ENCODE peak calls at places on chromosome 9, in four cellular contexts. N is WTC11, Q is HepG2, S is K562. J is an unnamed sample.

GRCh38 chr9:70013598-70014196 is 30.0 kb upstream of the MAMDC2 start:
- DNase-seq in N (no peak), Q (no peak), S (no peak), J (no peak)

GRCh38 chr9:130815242-130815808 is 19.7 kb upstream of the ABL1 start:
- DNase-seq in N (no peak), Q (no peak), S (no peak), J (no peak)

GRCh38 chr9:98085955-98086354 is 29.4 kb downstream of the NANS start:
- DNase-seq in N (peak), Q (no peak), S (peak), J (no peak)

GRCh38 chr9:136671646-136672430 is 9.1 kb downstream of the EGFL7 start:
- DNase-seq in N (peak), Q (no peak), S (peak), J (no peak)

GRCh38 chr9:92769276-92769675 is 4.6 kb upstream of the BICD2 start:
- DNase-seq in N (no peak), Q (no peak), S (no peak), J (no peak)

GRCh38 chr9:73200694-73201432 is 49.2 kb downstream of the ANXA1 start:
- DNase-seq in N (no peak), Q (peak), S (peak), J (no peak)

GRCh38 chr9:13956107-13956506 is 357.8 kb downstream of the NFIB start:
- DNase-seq in N (no peak), Q (no peak), S (no peak), J (no peak)

GRCh38 chr9:16868706-16869105 is 1.8 kb downstream of the BNC2 start:
- DNase-seq in N (no peak), Q (no peak), S (no peak), J (no peak)

GRCh38 chr9:14748373-14748772 is 25.8 kb upstream of the CER1 start:
- DNase-seq in N (no peak), Q (no peak), S (no peak), J (no peak)

GRCh38 chr9:135345775-135346433 is 133.7 kb upstream of the PPP1R26 start:
- DNase-seq in N (peak), Q (no peak), S (no peak), J (no peak)

GRCh38 chr9:81860581-81860980 is 67.6 kb upstream of the SPATA31D4 start:
- DNase-seq in N (no peak), Q (no peak), S (no peak), J (no peak)

GRCh38 chr9:116368680-116369079 is 215.1 kb downstream of the PAPPA start:
- DNase-seq in N (no peak), Q (no peak), S (no peak), J (no peak)

GRCh38 chr9:89753472-89754055 is 148.8 kb downstream of the GADD45G start:
- DNase-seq in N (no peak), Q (no peak), S (no peak), J (no peak)

GRCh38 chr9:113274474-113275146 is 762 bp downstream of the CDC26 start:
- DNase-seq in N (no peak), Q (peak), S (peak), J (peak)

GRCh38 chr9:85425153-85425611 is 316.6 kb downstream of the AGTPBP1 start:
- DNase-seq in N (peak), Q (peak), S (peak), J (no peak)

GRCh38 chr9:131744171-131744714 is 4.4 kb upstream of the RAPGEF1 start:
- DNase-seq in N (no peak), Q (peak), S (no peak), J (no peak)

GRCh38 chr9:31471041-31471440 is 913.4 kb upstream of the ACO1 start:
- DNase-seq in N (no peak), Q (no peak), S (no peak), J (no peak)

GRCh38 chr9:88782931-88783451 is 208.3 kb upstream of the S1PR3 start:
- DNase-seq in N (no peak), Q (no peak), S (no peak), J (no peak)

DNA sequence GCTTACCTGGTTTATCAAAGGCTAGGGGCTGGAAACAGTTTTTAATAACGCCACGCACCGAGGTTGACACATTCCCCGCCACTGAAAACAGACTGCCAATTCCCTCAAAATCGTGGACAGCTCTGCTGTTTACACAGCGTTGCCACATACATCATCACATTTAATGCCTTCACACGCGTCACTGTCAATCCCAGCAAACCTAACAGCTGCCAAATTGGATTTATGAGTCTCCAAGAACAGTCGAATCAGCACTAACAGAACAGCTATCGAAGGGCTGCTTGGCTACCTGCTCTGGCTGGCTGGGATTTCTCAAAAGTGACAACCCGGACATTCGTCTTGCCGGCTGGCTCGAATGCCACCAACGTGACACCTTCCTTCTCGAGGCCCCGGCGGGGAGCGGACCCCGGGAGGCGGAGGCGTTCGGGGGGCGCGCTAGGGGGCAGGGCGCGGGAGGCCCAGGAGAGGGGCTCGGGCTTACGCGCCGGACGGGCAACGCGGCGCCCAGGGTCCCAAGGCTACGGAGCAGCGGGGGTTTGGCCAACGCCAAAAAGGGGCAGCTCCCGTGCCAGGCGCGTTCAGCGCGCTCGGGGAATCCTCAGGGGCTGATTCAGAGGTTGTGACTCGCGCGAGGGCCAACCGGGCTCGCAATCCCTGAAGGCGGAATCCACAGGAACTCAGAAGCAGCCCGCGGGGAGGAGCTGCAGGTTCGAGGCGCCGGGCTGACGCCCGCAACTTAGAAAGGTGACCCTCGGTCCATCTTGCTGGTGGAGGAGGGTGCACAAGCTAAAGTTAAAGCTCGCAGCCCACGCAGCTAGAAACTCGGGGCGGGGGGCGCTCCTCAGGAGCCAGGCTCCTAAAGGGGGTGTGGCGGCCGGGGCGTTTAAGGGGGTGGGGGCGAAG is 1.2 kb downstream of the CDC14B start:
- DNase-seq in N (peak), Q (peak), S (peak), J (no peak)
- TF ChIP-seq ETV6 in N (no peak), Q (no peak), S (no peak), J (no peak)

DNA sequence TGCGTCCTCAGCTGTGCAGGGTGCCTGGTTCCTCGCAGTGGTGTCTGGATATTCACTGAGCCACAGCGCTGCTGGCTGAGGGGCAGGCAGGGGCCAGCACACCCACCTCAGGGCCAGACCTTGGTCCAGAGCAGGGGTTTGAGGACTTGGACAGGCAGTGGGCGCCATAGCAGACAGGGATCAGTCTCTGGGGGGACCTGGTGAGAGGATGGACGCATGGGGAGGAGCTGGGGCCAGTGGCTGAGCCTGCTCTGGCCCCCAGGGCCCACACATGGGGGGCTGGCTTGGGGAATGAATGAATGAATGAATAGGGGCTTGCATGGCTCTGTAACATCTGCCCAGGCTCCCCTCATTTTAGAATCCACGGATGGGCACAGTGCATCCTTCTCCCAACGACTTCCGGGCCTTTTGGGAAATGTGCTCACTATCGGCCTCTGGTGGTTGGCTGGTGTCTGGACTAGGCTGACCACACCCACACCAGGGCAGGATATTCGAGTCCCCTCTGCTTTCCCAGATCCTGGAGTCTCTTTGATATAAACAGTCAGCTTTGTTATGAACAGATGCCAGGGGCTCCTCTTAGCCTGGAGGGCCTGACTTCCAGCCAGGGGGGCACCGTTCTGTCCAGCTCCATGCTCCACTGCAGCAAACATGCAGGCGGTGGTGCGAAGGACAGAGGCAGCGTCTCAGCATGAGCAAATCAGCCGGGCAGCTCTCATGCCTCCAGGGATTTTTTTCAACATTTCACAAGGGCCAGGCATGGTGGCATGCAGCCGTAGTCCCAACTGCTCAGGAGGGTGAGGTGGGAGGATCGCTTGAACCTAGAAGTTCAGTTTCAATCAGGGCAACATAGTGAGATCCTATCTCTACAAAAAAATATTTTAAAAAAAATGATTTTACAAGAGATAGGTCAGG is 62.6 kb downstream of the NEK6 start:
- DNase-seq in N (peak), Q (peak), S (peak), J (no peak)
- TF ChIP-seq ATF3 in N (no peak), Q (no peak), S (no peak), J (no peak)

GRCh38 chr9:133189826-133190225 is 19.2 kb downstream of the OBP2B start:
- DNase-seq in N (no peak), Q (no peak), S (no peak), J (no peak)

GRCh38 chr9:133187561-133188005 is 21.5 kb downstream of the OBP2B start:
- DNase-seq in N (no peak), Q (no peak), S (no peak), J (no peak)

GRCh38 chr9:133188843-133189180 is 20.2 kb downstream of the OBP2B start:
- DNase-seq in N (no peak), Q (no peak), S (no peak), J (no peak)

GRCh38 chr9:133186736-133187135 is 22.3 kb downstream of the OBP2B start:
- DNase-seq in N (no peak), Q (no peak), S (no peak), J (no peak)

DNA sequence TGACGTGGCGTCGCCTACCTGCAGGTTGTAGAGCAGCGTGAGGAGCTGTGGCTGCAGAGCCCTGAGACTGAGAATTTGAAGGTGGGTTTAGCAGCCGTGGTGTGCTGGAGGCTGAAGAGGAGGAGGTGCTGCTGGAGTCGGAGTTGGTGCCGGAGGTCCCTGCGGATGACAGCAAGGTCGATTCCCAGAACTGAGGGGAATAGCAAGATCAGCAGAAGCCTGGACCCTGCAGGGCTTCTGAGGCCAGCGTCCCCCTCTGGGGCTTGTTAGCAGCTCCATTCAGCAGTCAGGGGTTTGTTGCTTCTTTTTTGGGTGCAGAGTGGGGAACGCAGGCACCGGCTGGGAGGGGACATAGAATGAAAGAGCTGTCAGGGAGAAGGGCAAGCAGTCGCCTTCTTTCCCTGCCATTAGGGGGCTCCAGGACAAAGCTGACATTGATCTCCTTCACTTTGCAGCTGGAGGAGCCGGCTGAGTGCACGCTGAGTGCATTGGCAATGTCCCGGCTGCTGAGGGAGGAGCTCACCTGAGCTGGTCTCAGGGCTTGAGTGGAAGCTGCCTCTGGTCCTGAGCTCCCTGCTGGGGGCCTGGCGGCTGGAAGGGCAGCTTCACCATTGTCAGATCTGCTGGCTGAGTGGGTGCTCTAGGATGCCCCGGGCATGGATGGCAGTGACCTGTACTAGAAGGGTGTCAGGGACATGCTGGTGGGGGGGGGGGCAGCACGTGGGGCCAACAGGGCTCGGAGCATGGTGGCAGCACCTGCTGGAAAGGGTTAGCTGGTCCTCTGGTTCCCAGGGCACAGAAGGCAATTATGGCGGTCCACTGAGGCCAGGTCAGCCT is 20.8 kb downstream of the OBP2B start:
- DNase-seq in N (peak), Q (peak), S (peak), J (no peak)
- TF ChIP-seq ETV6 in N (no peak), Q (no peak), S (no peak), J (no peak)

GRCh38 chr9:129164246-129164930 is 13.7 kb downstream of the IER5L start:
- DNase-seq in N (no peak), Q (peak), S (no peak), J (no peak)
- TF ChIP-seq ATF3 in N (no peak), Q (no peak), S (no peak), J (no peak)

DNA sequence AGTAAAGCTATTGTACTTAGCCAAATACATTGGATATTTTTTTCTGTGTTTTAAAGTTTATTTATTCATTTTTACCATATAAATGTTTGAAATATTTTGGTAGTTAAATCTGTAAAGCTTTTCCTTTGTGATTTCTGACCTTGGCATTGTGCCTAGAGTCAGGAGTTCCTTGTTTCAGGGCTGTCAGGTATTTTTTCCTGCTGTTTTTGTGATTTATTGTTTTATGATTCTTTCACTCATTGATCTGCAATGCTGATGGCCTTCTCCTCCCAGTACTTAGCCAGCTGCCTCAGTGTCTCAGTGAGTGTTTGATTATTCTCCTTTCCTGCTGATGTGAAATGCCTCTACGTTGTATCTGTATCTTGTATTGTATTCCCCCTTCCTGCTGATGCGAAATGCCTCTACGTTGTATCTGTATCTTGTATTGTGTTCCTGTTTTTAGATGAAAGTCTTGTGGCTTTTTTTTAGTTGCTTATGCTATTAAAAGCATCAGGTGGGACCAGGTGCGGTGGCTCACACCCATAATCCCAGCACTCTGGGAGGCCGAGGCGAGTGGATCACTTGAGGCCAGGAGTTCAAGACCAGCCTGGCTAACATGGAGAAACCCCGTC is 61.0 kb downstream of the EHMT1 start:
- DNase-seq in N (no peak), Q (no peak), S (no peak), J (no peak)
- TF ChIP-seq ETV6 in N (no peak), Q (no peak), S (no peak), J (no peak)

DNA sequence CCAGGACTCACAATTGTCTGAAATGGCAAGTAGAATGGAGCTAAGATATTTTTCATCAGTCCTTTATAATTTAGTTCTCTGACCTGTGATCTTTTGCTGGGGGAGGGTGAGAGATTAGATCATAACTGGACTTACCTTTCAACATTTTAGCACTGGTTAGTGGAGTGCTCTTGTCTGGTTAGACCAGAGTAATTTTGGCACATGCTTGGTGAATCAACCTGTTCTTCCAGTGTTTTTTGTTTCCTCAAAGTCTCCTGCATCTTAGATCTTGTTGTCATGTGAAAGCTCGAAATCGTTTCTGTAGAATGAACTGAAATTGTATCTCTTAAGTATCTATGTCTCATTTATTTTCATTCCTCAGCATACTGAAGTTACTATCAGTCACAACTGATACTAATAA is 122.4 kb downstream of the TLE4 start:
- DNase-seq in N (no peak), Q (no peak), S (no peak), J (no peak)
- TF ChIP-seq ATF3 in N (no peak), Q (no peak), S (no peak), J (no peak)

DNA sequence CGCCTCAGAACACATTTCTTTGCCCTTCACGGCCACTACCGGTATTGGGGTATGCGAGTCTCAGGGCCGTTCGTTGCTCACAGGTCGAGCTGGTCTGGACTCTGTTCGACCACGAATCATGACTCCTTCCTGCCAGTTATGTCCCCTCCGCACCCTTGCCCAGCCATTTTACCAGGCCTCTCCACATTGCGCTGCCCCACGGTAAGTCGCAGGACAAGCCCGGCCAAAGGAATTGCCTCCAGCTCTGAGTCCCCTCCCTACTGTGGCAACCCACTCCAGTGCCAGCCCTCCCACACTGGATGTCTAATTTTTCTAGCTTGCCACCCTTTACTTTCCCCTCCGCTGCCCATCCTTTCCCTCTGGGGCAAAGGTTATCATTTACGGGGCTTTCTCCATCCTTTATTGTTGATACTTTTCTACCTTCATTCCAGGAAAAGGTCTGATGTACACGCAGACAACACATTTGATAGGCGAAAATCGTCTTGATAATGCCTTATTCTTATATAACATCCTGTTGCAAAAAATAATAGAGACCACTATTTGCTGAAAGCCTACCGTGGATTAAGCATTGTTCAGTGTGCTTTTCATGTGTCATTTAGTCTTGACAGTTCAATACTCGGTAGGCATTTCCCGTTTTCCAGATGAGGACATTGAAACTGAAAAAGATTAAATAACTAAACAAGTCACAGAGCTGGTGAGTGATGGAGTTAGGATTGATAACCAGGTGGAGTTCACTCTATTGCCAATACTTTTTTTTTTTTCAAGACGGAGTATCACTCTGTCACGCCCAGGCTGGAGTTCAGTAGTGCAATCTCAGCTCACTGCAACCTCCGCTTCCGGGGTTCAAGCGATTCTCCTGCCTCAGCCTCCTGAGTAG is 958 bp upstream of the HSPA5 start:
- DNase-seq in N (no peak), Q (no peak), S (no peak), J (no peak)
- TF ChIP-seq ETV6 in N (no peak), Q (no peak), S (no peak), J (no peak)

J was measured in GM12878.